ENCODE peak calls at places on chromosomes 6 and 20, in six cellular contexts. V, L, R, I, O and W are unnamed samples.
A peak's percentile ranks its signal among the peaks of the same experiment; 100 is the strongest.

GRCh38 chr6:163180874-163181541 is 233.5 kb upstream of the QKI start:
- DNase-seq in R (no peak), O (no peak), I (no peak), L (no peak), V (no peak), W (peak; percentile 88)

GRCh38 chr20:61109221-61109805 is 142.7 kb upstream of the CDH4 start:
- DNase-seq in O (no peak), V (no peak), R (no peak), L (no peak), I (no peak), W (no peak)

GRCh38 chr20:35145141-35145564 is 2.0 kb downstream of the EDEM2 start:
- DNase-seq in R (no peak), O (peak; percentile 63), I (peak; percentile 79), V (peak; percentile 40), L (peak; percentile 42), W (peak; percentile 84)

GRCh38 chr20:13220194-13220856 is 749 bp upstream of the ISM1 start:
- DNase-seq in V (no peak), R (no peak), L (peak; percentile 32), I (no peak), O (peak; percentile 15), W (no peak)

GRCh38 chr20:63071541-63072181 is 64.9 kb upstream of the BHLHE23 start:
- DNase-seq in L (no peak), V (no peak), R (no peak), I (no peak), O (peak; percentile 14), W (peak; percentile 57)

GRCh38 chr6:132236744-132237143 is 164.5 kb downstream of the MOXD1 start:
- DNase-seq in I (no peak), L (peak; percentile 11), V (no peak), R (no peak), O (no peak), W (no peak)

GRCh38 chr20:4406627-4407026 is 315.1 kb upstream of the PRND start:
- DNase-seq in L (no peak), I (no peak), V (no peak), R (no peak), O (no peak), W (no peak)

GRCh38 chr6:134551245-134551960 is 233.5 kb upstream of the SGK1 start:
- DNase-seq in R (no peak), O (peak; percentile 72), V (no peak), L (peak; percentile 82), I (no peak), W (peak; percentile 52)

GRCh38 chr6:23316131-23316530 is 746.8 kb downstream of the HDGFL1 start:
- DNase-seq in O (no peak), V (peak; percentile 22), R (no peak), L (no peak), I (no peak), W (no peak)

GRCh38 chr6:106804238-106805016 is 170.1 kb downstream of the CD24 start:
- DNase-seq in O (no peak), R (no peak), L (no peak), I (no peak), V (no peak), W (no peak)

GRCh38 chr20:14431568-14431967 is 94.2 kb upstream of the FLRT3 start:
- DNase-seq in R (no peak), O (no peak), L (no peak), V (no peak), I (no peak), W (no peak)

GRCh38 chr6:156832166-156832743 is 55.1 kb downstream of the ARID1B start:
- DNase-seq in L (peak; percentile 73), V (peak; percentile 46), O (peak; percentile 30), I (peak; percentile 53), R (no peak), W (peak; percentile 22)

GRCh38 chr20:36384022-36384619 is 78.0 kb downstream of the DLGAP4 start:
- DNase-seq in R (no peak), L (no peak), V (no peak), O (peak; percentile 67), I (peak; percentile 88), W (peak; percentile 71)

GRCh38 chr6:34085453-34086170 is 60.3 kb downstream of the GRM4 start:
- DNase-seq in O (no peak), V (no peak), L (no peak), I (no peak), R (no peak), W (no peak)

GRCh38 chr6:50927816-50928215 is 109.1 kb downstream of the TFAP2B start:
- DNase-seq in R (no peak), I (no peak), O (no peak), L (no peak), V (no peak), W (no peak)